ENCODE peak calls at places on chromosomes 3 and 15, in four cellular contexts. One of them, this sample, is unnamed.

GRCh38 chr15:84983711-84984110 is 2.1 kb downstream of the PDE8A start:
- DNase-seq in A549: no peak
- DNase-seq in HepG2: no peak
- DNase-seq in GM12878: no peak
- DNase-seq in this sample: no peak

GRCh38 chr3:188697127-188697526 is 474.6 kb upstream of the TPRG1 start:
- DNase-seq in A549: no peak
- DNase-seq in HepG2: no peak
- DNase-seq in GM12878: peak
- DNase-seq in this sample: no peak

GRCh38 chr3:9780451-9780797 is 10.7 kb upstream of the CAMK1 start:
- DNase-seq in GM12878: no peak
- DNase-seq in HepG2: no peak
- DNase-seq in A549: no peak
- DNase-seq in this sample: no peak

GRCh38 chr3:17850448-17850847 is 108.0 kb upstream of the TBC1D5 start:
- DNase-seq in GM12878: no peak
- DNase-seq in A549: no peak
- DNase-seq in HepG2: no peak
- DNase-seq in this sample: no peak

GRCh38 chr3:157856078-157856939 is 249.9 kb downstream of the SHOX2 start:
- DNase-seq in GM12878: no peak
- DNase-seq in A549: no peak
- DNase-seq in HepG2: no peak
- DNase-seq in this sample: no peak

GRCh38 chr3:50648297-50648696 is 26.4 kb upstream of the DOCK3 start:
- DNase-seq in A549: no peak
- DNase-seq in HepG2: no peak
- DNase-seq in GM12878: no peak
- DNase-seq in this sample: peak

GRCh38 chr3:46076606-46077005 is 49.3 kb upstream of the XCR1 start:
- DNase-seq in GM12878: no peak
- DNase-seq in A549: no peak
- DNase-seq in HepG2: no peak
- DNase-seq in this sample: no peak

GRCh38 chr3:34377961-34378360 is 579.5 kb downstream of the PDCD6IP start:
- DNase-seq in A549: no peak
- DNase-seq in GM12878: no peak
- DNase-seq in HepG2: no peak
- DNase-seq in this sample: no peak

GRCh38 chr3:197547206-197547605 is 8.6 kb downstream of the BDH1 start:
- DNase-seq in HepG2: no peak
- DNase-seq in A549: no peak
- DNase-seq in GM12878: no peak
- DNase-seq in this sample: no peak

GRCh38 chr3:194298331-194299227 is 52.5 kb downstream of the CPN2 start:
- DNase-seq in HepG2: no peak
- DNase-seq in A549: no peak
- DNase-seq in GM12878: no peak
- DNase-seq in this sample: no peak
- TF ChIP-seq USF2 in HepG2: no peak
- TF ChIP-seq USF2 in A549: no peak
- TF ChIP-seq USF2 in GM12878: no peak
- TF ChIP-seq USF2 in this sample: no peak

DNA sequence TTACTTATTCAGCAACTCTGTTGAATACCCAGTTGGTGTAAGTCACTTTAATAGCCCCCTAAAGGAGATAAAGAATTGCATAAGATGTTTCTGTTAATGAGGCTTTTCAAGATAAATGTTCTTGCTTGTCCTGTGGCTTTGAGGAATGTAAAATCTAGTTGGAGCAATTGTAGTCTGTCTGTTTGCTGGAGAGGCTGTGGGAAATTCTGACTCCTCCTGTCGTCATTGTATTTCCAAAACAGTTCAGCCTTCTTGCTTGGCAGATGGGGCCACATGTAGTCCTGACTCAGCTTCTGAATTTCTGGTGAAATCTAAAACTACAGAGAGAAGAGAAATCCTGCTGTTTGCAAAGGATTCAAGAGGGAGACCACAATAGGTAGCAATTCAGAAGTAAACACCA is 114.4 kb downstream of the RYR3 start:
- DNase-seq in GM12878: no peak
- DNase-seq in HepG2: no peak
- DNase-seq in A549: no peak
- DNase-seq in this sample: no peak
- TF ChIP-seq HDAC2 in GM12878: no peak
- TF ChIP-seq HDAC2 in HepG2: no peak
- TF ChIP-seq HDAC2 in A549: no peak
- TF ChIP-seq HDAC2 in this sample: no peak

DNA sequence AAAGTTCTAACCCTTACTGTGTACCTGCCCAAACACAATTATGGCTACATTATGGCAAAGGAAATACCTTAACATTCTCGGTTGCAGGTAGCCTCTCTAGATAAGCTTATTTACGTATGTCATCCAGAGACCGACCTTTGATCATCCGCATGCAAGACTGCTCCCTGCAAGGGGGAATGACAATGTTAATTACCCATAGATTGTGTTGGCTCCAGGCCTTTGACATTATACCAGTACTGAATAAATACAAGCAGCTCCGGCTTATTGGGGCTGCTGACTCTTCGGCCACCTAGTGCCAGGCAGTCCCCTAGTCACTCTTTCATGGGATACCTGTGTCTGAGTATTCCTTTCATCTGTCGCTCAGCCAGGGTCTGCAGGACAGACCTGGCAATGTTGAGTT is 223.5 kb downstream of the DTWD1 start:
- DNase-seq in A549: no peak
- DNase-seq in GM12878: no peak
- DNase-seq in HepG2: peak
- DNase-seq in this sample: no peak
- TF ChIP-seq USF2 in A549: no peak
- TF ChIP-seq USF2 in GM12878: no peak
- TF ChIP-seq USF2 in HepG2: no peak
- TF ChIP-seq USF2 in this sample: no peak

GRCh38 chr15:62391565-62392262 is 226.6 kb upstream of the C2CD4B start:
- DNase-seq in A549: peak
- DNase-seq in GM12878: no peak
- DNase-seq in HepG2: peak
- DNase-seq in this sample: no peak

GRCh38 chr15:62389887-62390792 is 225.1 kb upstream of the C2CD4B start:
- DNase-seq in HepG2: peak
- DNase-seq in A549: peak
- DNase-seq in GM12878: no peak
- DNase-seq in this sample: peak

GRCh38 chr15:62393196-62393595 is 228.1 kb upstream of the C2CD4B start:
- DNase-seq in GM12878: no peak
- DNase-seq in HepG2: no peak
- DNase-seq in A549: no peak
- DNase-seq in this sample: no peak

GRCh38 chr15:62392411-62392810 is 227.3 kb upstream of the C2CD4B start:
- DNase-seq in A549: no peak
- DNase-seq in HepG2: peak
- DNase-seq in GM12878: no peak
- DNase-seq in this sample: no peak

GRCh38 chr15:62390793-62391543 is 225.9 kb upstream of the C2CD4B start:
- DNase-seq in GM12878: no peak
- DNase-seq in HepG2: peak
- DNase-seq in A549: peak
- DNase-seq in this sample: no peak
- TF ChIP-seq HDAC2 in GM12878: no peak
- TF ChIP-seq HDAC2 in HepG2: no peak
- TF ChIP-seq HDAC2 in A549: no peak
- TF ChIP-seq HDAC2 in this sample: no peak

DNA sequence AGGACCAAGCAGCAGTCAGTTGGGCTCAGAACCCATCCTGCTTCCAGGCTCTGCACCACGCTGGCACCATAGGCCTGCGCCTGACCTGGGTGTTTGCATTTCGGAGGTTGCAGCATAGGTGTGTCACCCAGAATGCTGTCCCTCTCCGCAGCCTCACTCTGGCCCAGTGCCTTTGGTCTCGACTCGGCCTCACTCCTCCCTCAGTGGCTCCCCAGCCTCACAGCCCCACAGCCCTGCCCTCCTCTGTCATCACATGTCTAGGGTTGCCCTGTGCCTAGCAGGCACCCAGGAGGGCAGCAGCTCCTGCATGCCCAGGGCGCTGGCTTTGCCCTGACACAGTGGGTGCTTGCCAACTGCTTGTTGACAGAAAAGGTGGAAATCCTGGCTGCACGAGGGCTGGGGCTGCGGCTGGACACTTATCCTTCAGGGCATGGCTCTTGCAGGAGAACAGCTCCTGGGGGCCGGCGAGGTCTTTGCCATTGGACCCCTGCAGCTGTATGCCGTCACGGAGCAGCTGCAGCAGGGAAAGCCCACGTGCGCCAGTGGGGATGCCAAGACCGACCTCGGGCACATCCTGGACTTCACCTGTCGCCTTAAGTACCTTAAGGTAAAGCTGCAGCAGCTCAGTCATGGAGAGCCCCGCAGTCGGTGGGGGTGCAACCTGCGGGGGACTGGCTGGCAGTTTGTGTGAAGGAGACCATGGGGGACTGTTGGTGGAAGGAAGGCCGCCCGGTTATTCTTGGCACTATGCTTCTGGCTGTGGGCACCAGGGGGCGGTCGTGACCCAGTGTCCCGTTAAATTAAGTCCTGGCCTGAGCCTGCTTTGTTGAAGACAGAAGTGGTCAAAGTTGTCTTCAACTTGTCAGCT is 16.2 kb downstream of the NISCH start:
- DNase-seq in GM12878: no peak
- DNase-seq in A549: peak
- DNase-seq in HepG2: no peak
- DNase-seq in this sample: no peak
- TF ChIP-seq USF2 in GM12878: no peak
- TF ChIP-seq USF2 in A549: no peak
- TF ChIP-seq USF2 in HepG2: no peak
- TF ChIP-seq USF2 in this sample: no peak